ENCODE peak calls at places on chromosomes 6 and 20, in six cellular contexts. One of them, this sample, is unnamed.

GRCh38 chr6:81562169-81562568 is 190.3 kb downstream of the TENT5A start:
- DNase-seq in HepG2: peak
- DNase-seq in HCT116: peak
- DNase-seq in upper lobe of left lung: no peak
- DNase-seq in sigmoid colon: no peak
- DNase-seq in stomach: no peak
- DNase-seq in this sample: no peak

GRCh38 chr20:17782768-17783167 is 83.0 kb downstream of the BANF2 start:
- DNase-seq in HepG2: no peak
- DNase-seq in HCT116: no peak
- DNase-seq in upper lobe of left lung: no peak
- DNase-seq in sigmoid colon: no peak
- DNase-seq in stomach: no peak
- DNase-seq in this sample: no peak

GRCh38 chr6:117568247-117568646 is 34.1 kb downstream of the GOPC start:
- DNase-seq in HepG2: no peak
- DNase-seq in HCT116: no peak
- DNase-seq in upper lobe of left lung: no peak
- DNase-seq in sigmoid colon: no peak
- DNase-seq in stomach: no peak
- DNase-seq in this sample: no peak

GRCh38 chr20:34215711-34216381 is 25.4 kb upstream of the ASIP start:
- DNase-seq in HepG2: peak
- DNase-seq in HCT116: peak
- DNase-seq in upper lobe of left lung: peak
- DNase-seq in sigmoid colon: peak
- DNase-seq in stomach: peak
- DNase-seq in this sample: no peak

GRCh38 chr20:4613718-4614620 is 107.7 kb upstream of the PRND start:
- DNase-seq in HepG2: peak
- DNase-seq in HCT116: peak
- DNase-seq in upper lobe of left lung: peak
- DNase-seq in sigmoid colon: no peak
- DNase-seq in stomach: peak
- DNase-seq in this sample: peak

GRCh38 chr6:164345856-164346496 is 931.5 kb downstream of the QKI start:
- DNase-seq in HepG2: no peak
- DNase-seq in HCT116: no peak
- DNase-seq in upper lobe of left lung: no peak
- DNase-seq in sigmoid colon: no peak
- DNase-seq in stomach: no peak
- DNase-seq in this sample: no peak

GRCh38 chr6:111530777-111531176 is 47.8 kb upstream of the REV3L start:
- DNase-seq in HepG2: no peak
- DNase-seq in HCT116: no peak
- DNase-seq in upper lobe of left lung: no peak
- DNase-seq in sigmoid colon: no peak
- DNase-seq in stomach: no peak
- DNase-seq in this sample: no peak

GRCh38 chr6:107618672-107619071 is 128.8 kb downstream of the SOBP start:
- DNase-seq in HepG2: no peak
- DNase-seq in HCT116: no peak
- DNase-seq in upper lobe of left lung: no peak
- DNase-seq in sigmoid colon: no peak
- DNase-seq in stomach: no peak
- DNase-seq in this sample: no peak

GRCh38 chr6:111483736-111484654 is 977 bp upstream of the REV3L start:
- DNase-seq in HepG2: peak
- DNase-seq in HCT116: peak
- DNase-seq in upper lobe of left lung: peak
- DNase-seq in sigmoid colon: peak
- DNase-seq in stomach: peak
- DNase-seq in this sample: peak

GRCh38 chr6:15423286-15423957 is 177.6 kb downstream of the JARID2 start:
- DNase-seq in HepG2: no peak
- DNase-seq in HCT116: no peak
- DNase-seq in upper lobe of left lung: no peak
- DNase-seq in sigmoid colon: no peak
- DNase-seq in stomach: no peak
- DNase-seq in this sample: no peak

GRCh38 chr20:8749101-8749500 is 319.8 kb upstream of the PLCB4 start:
- DNase-seq in HepG2: no peak
- DNase-seq in HCT116: no peak
- DNase-seq in upper lobe of left lung: no peak
- DNase-seq in sigmoid colon: no peak
- DNase-seq in stomach: no peak
- DNase-seq in this sample: no peak

GRCh38 chr20:40892642-40893041 is 136.0 kb upstream of the TOP1 start:
- DNase-seq in HepG2: no peak
- DNase-seq in HCT116: no peak
- DNase-seq in upper lobe of left lung: no peak
- DNase-seq in sigmoid colon: no peak
- DNase-seq in stomach: no peak
- DNase-seq in this sample: no peak

GRCh38 chr6:165031491-165031890 is 277.9 kb downstream of the C6orf118 start:
- DNase-seq in HepG2: no peak
- DNase-seq in HCT116: no peak
- DNase-seq in upper lobe of left lung: no peak
- DNase-seq in sigmoid colon: no peak
- DNase-seq in stomach: no peak
- DNase-seq in this sample: no peak

GRCh38 chr6:27250955-27251671 is 3.6 kb downstream of the PRSS16 start:
- DNase-seq in HepG2: no peak
- DNase-seq in HCT116: peak
- DNase-seq in upper lobe of left lung: peak
- DNase-seq in sigmoid colon: no peak
- DNase-seq in stomach: peak
- DNase-seq in this sample: peak

GRCh38 chr6:27250277-27250954 is 2.9 kb downstream of the PRSS16 start:
- DNase-seq in HepG2: no peak
- DNase-seq in HCT116: no peak
- DNase-seq in upper lobe of left lung: no peak
- DNase-seq in sigmoid colon: no peak
- DNase-seq in stomach: no peak
- DNase-seq in this sample: no peak

GRCh38 chr6:27254566-27254965 is 7.1 kb downstream of the PRSS16 start:
- DNase-seq in HepG2: no peak
- DNase-seq in HCT116: no peak
- DNase-seq in upper lobe of left lung: no peak
- DNase-seq in sigmoid colon: no peak
- DNase-seq in stomach: no peak
- DNase-seq in this sample: no peak

GRCh38 chr6:27248783-27249182 is 1.3 kb downstream of the PRSS16 start:
- DNase-seq in HepG2: no peak
- DNase-seq in HCT116: no peak
- DNase-seq in upper lobe of left lung: no peak
- DNase-seq in sigmoid colon: no peak
- DNase-seq in stomach: no peak
- DNase-seq in this sample: no peak

DNA sequence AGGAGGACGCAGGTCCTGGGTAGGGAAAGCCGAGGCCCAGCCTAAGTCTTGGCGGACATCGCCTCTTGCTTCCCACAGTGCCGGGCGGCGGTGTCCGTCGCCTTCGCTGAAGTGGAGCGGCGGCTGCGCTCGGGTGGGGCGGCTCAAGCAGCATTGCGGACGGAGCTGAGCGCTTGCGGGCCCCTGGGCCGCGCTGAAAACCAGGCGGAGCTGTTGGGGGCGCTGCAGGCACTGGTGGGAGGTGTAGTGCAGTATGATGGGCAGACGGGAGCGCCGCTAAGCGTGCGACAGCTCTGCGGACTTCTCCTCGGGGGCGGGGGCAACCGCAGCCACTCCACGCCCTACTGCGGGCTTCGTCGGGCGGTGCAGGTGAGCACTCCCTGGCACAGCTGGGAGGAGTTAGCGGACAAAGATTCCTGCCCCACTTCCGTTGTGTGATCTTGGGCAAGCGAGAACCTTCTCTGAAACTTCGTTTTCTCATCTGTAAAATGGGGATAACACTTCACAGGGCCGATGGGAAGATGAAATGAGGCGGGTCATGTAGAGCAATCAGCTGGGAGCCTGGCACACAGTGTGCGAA is 4.3 kb downstream of the PRSS16 start:
- DNase-seq in HepG2: no peak
- DNase-seq in HCT116: peak
- DNase-seq in upper lobe of left lung: peak
- DNase-seq in sigmoid colon: no peak
- DNase-seq in stomach: peak
- DNase-seq in this sample: peak
- TF ChIP-seq POLR2AphosphoS5 in HepG2: no peak
- TF ChIP-seq POLR2AphosphoS5 in HCT116: peak
- TF ChIP-seq POLR2AphosphoS5 in upper lobe of left lung: no peak
- TF ChIP-seq POLR2AphosphoS5 in sigmoid colon: no peak
- TF ChIP-seq POLR2AphosphoS5 in stomach: no peak
- TF ChIP-seq POLR2AphosphoS5 in this sample: no peak

GRCh38 chr6:166733900-166734299 is 106.8 kb upstream of the RPS6KA2 start:
- DNase-seq in HepG2: no peak
- DNase-seq in HCT116: no peak
- DNase-seq in upper lobe of left lung: no peak
- DNase-seq in sigmoid colon: no peak
- DNase-seq in stomach: no peak
- DNase-seq in this sample: no peak

GRCh38 chr6:166737231-166737630 is 110.2 kb upstream of the RPS6KA2 start:
- DNase-seq in HepG2: no peak
- DNase-seq in HCT116: peak
- DNase-seq in upper lobe of left lung: no peak
- DNase-seq in sigmoid colon: no peak
- DNase-seq in stomach: no peak
- DNase-seq in this sample: no peak

GRCh38 chr6:166738361-166738760 is 111.3 kb upstream of the RPS6KA2 start:
- DNase-seq in HepG2: no peak
- DNase-seq in HCT116: no peak
- DNase-seq in upper lobe of left lung: no peak
- DNase-seq in sigmoid colon: no peak
- DNase-seq in stomach: no peak
- DNase-seq in this sample: no peak

GRCh38 chr6:166738778-166739654 is 112.0 kb upstream of the RPS6KA2 start:
- DNase-seq in HepG2: no peak
- DNase-seq in HCT116: no peak
- DNase-seq in upper lobe of left lung: no peak
- DNase-seq in sigmoid colon: no peak
- DNase-seq in stomach: no peak
- DNase-seq in this sample: no peak

GRCh38 chr6:166736606-166737005 is 109.6 kb upstream of the RPS6KA2 start:
- DNase-seq in HepG2: no peak
- DNase-seq in HCT116: peak
- DNase-seq in upper lobe of left lung: no peak
- DNase-seq in sigmoid colon: no peak
- DNase-seq in stomach: no peak
- DNase-seq in this sample: no peak
- TF ChIP-seq POLR2AphosphoS5 in HepG2: no peak
- TF ChIP-seq POLR2AphosphoS5 in HCT116: peak
- TF ChIP-seq POLR2AphosphoS5 in upper lobe of left lung: no peak
- TF ChIP-seq POLR2AphosphoS5 in sigmoid colon: no peak
- TF ChIP-seq POLR2AphosphoS5 in stomach: no peak
- TF ChIP-seq POLR2AphosphoS5 in this sample: no peak

GRCh38 chr6:143223895-143224294 is 163.2 kb downstream of the AIG1 start:
- DNase-seq in HepG2: peak
- DNase-seq in HCT116: no peak
- DNase-seq in upper lobe of left lung: no peak
- DNase-seq in sigmoid colon: no peak
- DNase-seq in stomach: no peak
- DNase-seq in this sample: no peak
- TF ChIP-seq POLR2AphosphoS5 in HepG2: no peak
- TF ChIP-seq POLR2AphosphoS5 in HCT116: no peak
- TF ChIP-seq POLR2AphosphoS5 in upper lobe of left lung: no peak
- TF ChIP-seq POLR2AphosphoS5 in sigmoid colon: no peak
- TF ChIP-seq POLR2AphosphoS5 in stomach: no peak
- TF ChIP-seq POLR2AphosphoS5 in this sample: no peak

GRCh38 chr20:46351357-46352058 is 43.2 kb upstream of the CDH22 start:
- DNase-seq in HepG2: no peak
- DNase-seq in HCT116: no peak
- DNase-seq in upper lobe of left lung: no peak
- DNase-seq in sigmoid colon: no peak
- DNase-seq in stomach: no peak
- DNase-seq in this sample: no peak
- TF ChIP-seq POLR2AphosphoS5 in HepG2: no peak
- TF ChIP-seq POLR2AphosphoS5 in HCT116: no peak
- TF ChIP-seq POLR2AphosphoS5 in upper lobe of left lung: no peak
- TF ChIP-seq POLR2AphosphoS5 in sigmoid colon: no peak
- TF ChIP-seq POLR2AphosphoS5 in stomach: no peak
- TF ChIP-seq POLR2AphosphoS5 in this sample: peak